ENCODE peak calls at places on chromosomes 4 and X, in eight cellular contexts. One of them, this sample, is unnamed.

GRCh38 chrX:63934791-63935190 is 149.8 kb upstream of the ARHGEF9 start:
- DNase-seq in HTR-8/SVneo: no peak
- DNase-seq in fibroblast of mammary gland: no peak
- DNase-seq in activated naive CD4-positive, alpha-beta T cell: no peak
- DNase-seq in heart left ventricle: no peak
- DNase-seq in EH: no peak
- DNase-seq in iPS-NIHi11: no peak
- DNase-seq in hypothalamus: no peak
- DNase-seq in this sample: no peak

GRCh38 chrX:55119712-55120111 is 30.9 kb downstream of the PAGE2 start:
- DNase-seq in iPS-NIHi11: no peak
- DNase-seq in EH: peak
- DNase-seq in hypothalamus: no peak
- DNase-seq in activated naive CD4-positive, alpha-beta T cell: no peak
- DNase-seq in fibroblast of mammary gland: no peak
- DNase-seq in heart left ventricle: no peak
- DNase-seq in HTR-8/SVneo: no peak
- DNase-seq in this sample: no peak

GRCh38 chr4:10094841-10095240 is 21.8 kb downstream of the WDR1 start:
- DNase-seq in heart left ventricle: no peak
- DNase-seq in HTR-8/SVneo: no peak
- DNase-seq in fibroblast of mammary gland: no peak
- DNase-seq in activated naive CD4-positive, alpha-beta T cell: no peak
- DNase-seq in EH: no peak
- DNase-seq in hypothalamus: no peak
- DNase-seq in iPS-NIHi11: no peak
- DNase-seq in this sample: no peak

GRCh38 chr4:9919047-9919446 is 102.2 kb downstream of the SLC2A9 start:
- DNase-seq in hypothalamus: no peak
- DNase-seq in iPS-NIHi11: peak
- DNase-seq in heart left ventricle: no peak
- DNase-seq in EH: no peak
- DNase-seq in HTR-8/SVneo: no peak
- DNase-seq in activated naive CD4-positive, alpha-beta T cell: no peak
- DNase-seq in fibroblast of mammary gland: no peak
- DNase-seq in this sample: no peak

GRCh38 chr4:23876418-23877089 is 13.3 kb downstream of the PPARGC1A start:
- DNase-seq in iPS-NIHi11: no peak
- DNase-seq in fibroblast of mammary gland: no peak
- DNase-seq in EH: no peak
- DNase-seq in activated naive CD4-positive, alpha-beta T cell: no peak
- DNase-seq in hypothalamus: no peak
- DNase-seq in HTR-8/SVneo: no peak
- DNase-seq in heart left ventricle: no peak
- DNase-seq in this sample: no peak

GRCh38 chrX:54359408-54359807 is 1.6 kb upstream of the WNK3 start:
- DNase-seq in iPS-NIHi11: no peak
- DNase-seq in heart left ventricle: no peak
- DNase-seq in EH: peak
- DNase-seq in HTR-8/SVneo: no peak
- DNase-seq in hypothalamus: no peak
- DNase-seq in activated naive CD4-positive, alpha-beta T cell: no peak
- DNase-seq in fibroblast of mammary gland: no peak
- DNase-seq in this sample: no peak

GRCh38 chr4:152309418-152309817 is 226.5 kb downstream of the FBXW7 start:
- DNase-seq in hypothalamus: no peak
- DNase-seq in activated naive CD4-positive, alpha-beta T cell: no peak
- DNase-seq in iPS-NIHi11: no peak
- DNase-seq in HTR-8/SVneo: no peak
- DNase-seq in fibroblast of mammary gland: no peak
- DNase-seq in heart left ventricle: no peak
- DNase-seq in EH: peak
- DNase-seq in this sample: no peak

GRCh38 chrX:118644378-118644777 is 83.0 kb upstream of the IL13RA1 start:
- DNase-seq in activated naive CD4-positive, alpha-beta T cell: no peak
- DNase-seq in EH: peak
- DNase-seq in heart left ventricle: no peak
- DNase-seq in hypothalamus: no peak
- DNase-seq in HTR-8/SVneo: no peak
- DNase-seq in fibroblast of mammary gland: peak
- DNase-seq in iPS-NIHi11: peak
- DNase-seq in this sample: no peak

GRCh38 chrX:152819732-152820131 is 10.8 kb downstream of the CETN2 start:
- DNase-seq in activated naive CD4-positive, alpha-beta T cell: no peak
- DNase-seq in hypothalamus: no peak
- DNase-seq in fibroblast of mammary gland: peak
- DNase-seq in HTR-8/SVneo: no peak
- DNase-seq in EH: peak
- DNase-seq in iPS-NIHi11: no peak
- DNase-seq in heart left ventricle: no peak
- DNase-seq in this sample: no peak

GRCh38 chr4:102263024-102263787 is 82.1 kb downstream of the SLC39A8 start:
- DNase-seq in activated naive CD4-positive, alpha-beta T cell: no peak
- DNase-seq in fibroblast of mammary gland: peak
- DNase-seq in EH: peak
- DNase-seq in iPS-NIHi11: peak
- DNase-seq in heart left ventricle: no peak
- DNase-seq in HTR-8/SVneo: peak
- DNase-seq in hypothalamus: no peak
- DNase-seq in this sample: no peak

GRCh38 chrX:97295954-97296353 is 412.2 kb downstream of the RPA4 start:
- DNase-seq in heart left ventricle: no peak
- DNase-seq in fibroblast of mammary gland: no peak
- DNase-seq in activated naive CD4-positive, alpha-beta T cell: no peak
- DNase-seq in EH: no peak
- DNase-seq in iPS-NIHi11: no peak
- DNase-seq in hypothalamus: no peak
- DNase-seq in HTR-8/SVneo: no peak
- DNase-seq in this sample: no peak

GRCh38 chr4:43607400-43607799 is 714.9 kb downstream of the GRXCR1 start:
- DNase-seq in fibroblast of mammary gland: no peak
- DNase-seq in heart left ventricle: no peak
- DNase-seq in HTR-8/SVneo: no peak
- DNase-seq in EH: no peak
- DNase-seq in hypothalamus: no peak
- DNase-seq in iPS-NIHi11: no peak
- DNase-seq in activated naive CD4-positive, alpha-beta T cell: no peak
- DNase-seq in this sample: no peak

GRCh38 chr4:31917334-31917733 is 1197.2 kb downstream of the PCDH7 start:
- DNase-seq in iPS-NIHi11: no peak
- DNase-seq in HTR-8/SVneo: no peak
- DNase-seq in EH: no peak
- DNase-seq in fibroblast of mammary gland: no peak
- DNase-seq in activated naive CD4-positive, alpha-beta T cell: no peak
- DNase-seq in heart left ventricle: no peak
- DNase-seq in hypothalamus: no peak
- DNase-seq in this sample: no peak

GRCh38 chrX:41733939-41734338 is 10.0 kb downstream of the GPR82 start:
- DNase-seq in hypothalamus: no peak
- DNase-seq in activated naive CD4-positive, alpha-beta T cell: no peak
- DNase-seq in iPS-NIHi11: no peak
- DNase-seq in heart left ventricle: no peak
- DNase-seq in HTR-8/SVneo: no peak
- DNase-seq in EH: no peak
- DNase-seq in fibroblast of mammary gland: no peak
- DNase-seq in this sample: no peak

GRCh38 chr4:74094227-74094626 is 4.8 kb downstream of the CXCL2 start:
- DNase-seq in hypothalamus: no peak
- DNase-seq in HTR-8/SVneo: no peak
- DNase-seq in fibroblast of mammary gland: no peak
- DNase-seq in heart left ventricle: no peak
- DNase-seq in activated naive CD4-positive, alpha-beta T cell: no peak
- DNase-seq in EH: no peak
- DNase-seq in iPS-NIHi11: no peak
- DNase-seq in this sample: no peak

GRCh38 chr4:175470141-175470540 is 341.9 kb downstream of the GPM6A start:
- DNase-seq in fibroblast of mammary gland: no peak
- DNase-seq in EH: peak
- DNase-seq in activated naive CD4-positive, alpha-beta T cell: no peak
- DNase-seq in heart left ventricle: no peak
- DNase-seq in iPS-NIHi11: no peak
- DNase-seq in HTR-8/SVneo: peak
- DNase-seq in hypothalamus: no peak
- DNase-seq in this sample: no peak

GRCh38 chr4:137394000-137394399 is 138.3 kb downstream of the PCDH18 start:
- DNase-seq in EH: peak
- DNase-seq in activated naive CD4-positive, alpha-beta T cell: no peak
- DNase-seq in HTR-8/SVneo: no peak
- DNase-seq in heart left ventricle: no peak
- DNase-seq in hypothalamus: no peak
- DNase-seq in iPS-NIHi11: no peak
- DNase-seq in fibroblast of mammary gland: peak
- DNase-seq in this sample: no peak

GRCh38 chr4:140149851-140150635 is 3.9 kb downstream of the MAML3 start:
- DNase-seq in heart left ventricle: peak
- DNase-seq in EH: peak
- DNase-seq in iPS-NIHi11: peak
- DNase-seq in HTR-8/SVneo: peak
- DNase-seq in hypothalamus: peak
- DNase-seq in fibroblast of mammary gland: peak
- DNase-seq in activated naive CD4-positive, alpha-beta T cell: peak
- DNase-seq in this sample: peak

GRCh38 chr4:65880594-65880993 is 210.3 kb upstream of the EPHA5 start:
- DNase-seq in hypothalamus: no peak
- DNase-seq in heart left ventricle: no peak
- DNase-seq in HTR-8/SVneo: no peak
- DNase-seq in fibroblast of mammary gland: no peak
- DNase-seq in iPS-NIHi11: no peak
- DNase-seq in activated naive CD4-positive, alpha-beta T cell: no peak
- DNase-seq in EH: no peak
- DNase-seq in this sample: no peak

GRCh38 chrX:39856472-39857121 is 241.2 kb downstream of the BCOR start:
- DNase-seq in heart left ventricle: no peak
- DNase-seq in iPS-NIHi11: no peak
- DNase-seq in hypothalamus: no peak
- DNase-seq in EH: no peak
- DNase-seq in fibroblast of mammary gland: no peak
- DNase-seq in HTR-8/SVneo: no peak
- DNase-seq in activated naive CD4-positive, alpha-beta T cell: no peak
- DNase-seq in this sample: peak

This sample was measured in MG63.